ENCODE peak calls at places on chromosomes 3 and 15, in six cellular contexts. X, A, R, G, Y and Q are unnamed samples.

GRCh38 chr3:152309535-152310317 is 41.0 kb downstream of the MBNL1 start:
- DNase-seq in X (peak; percentile 55), A (peak; percentile 67), R (no peak), G (peak; percentile 84), Y (no peak), Q (no peak)

GRCh38 chr3:45082139-45082538 is 56.0 kb downstream of the CLEC3B start:
- DNase-seq in X (no peak), A (peak; percentile 74), R (peak; percentile 68), G (no peak), Y (no peak), Q (no peak)

GRCh38 chr3:142586803-142587406 is 8.4 kb upstream of the ATR start:
- DNase-seq in X (peak; percentile 82), A (peak; percentile 88), R (peak; percentile 78), G (peak; percentile 78), Y (no peak), Q (peak; percentile 85)

GRCh38 chr15:55230953-55231352 is 34.2 kb upstream of the RSL24D1 start:
- DNase-seq in X (no peak), A (no peak), R (no peak), G (no peak), Y (no peak), Q (no peak)

GRCh38 chr3:144270100-144270499 is 298.5 kb downstream of the DIPK2A start:
- DNase-seq in X (no peak), A (no peak), R (no peak), G (no peak), Y (no peak), Q (no peak)

GRCh38 chr3:62696011-62696410 is 179.2 kb downstream of the CADPS start:
- DNase-seq in X (no peak), A (no peak), R (no peak), G (no peak), Y (no peak), Q (no peak)

GRCh38 chr15:98881526-98882517 is 125.8 kb downstream of the PGPEP1L start:
- DNase-seq in X (peak; percentile 69), A (peak; percentile 88), R (no peak), G (peak; percentile 42), Y (no peak), Q (no peak)

GRCh38 chr15:63978511-63979226 is 67.6 kb downstream of the DAPK2 start:
- DNase-seq in X (no peak), A (no peak), R (no peak), G (no peak), Y (no peak), Q (no peak)

GRCh38 chr3:20073068-20073467 is 32.8 kb downstream of the KAT2B start:
- DNase-seq in X (no peak), A (no peak), R (no peak), G (no peak), Y (no peak), Q (no peak)

GRCh38 chr3:65785065-65785645 is 253.6 kb downstream of the MAGI1 start:
- DNase-seq in X (peak; percentile 60), A (peak; percentile 84), R (peak; percentile 46), G (peak; percentile 9), Y (no peak), Q (peak; percentile 72)

GRCh38 chr15:75159244-75159643 is 42.4 kb upstream of the C15orf39 start:
- DNase-seq in X (no peak), A (no peak), R (no peak), G (no peak), Y (no peak), Q (no peak)